ENCODE peak calls at places on chromosome 16, in six cellular contexts. E is CD8-positive, alpha-beta T cell; B is RWPE1; D is Calu3; Z is H1; J is RWPE2. F is an unnamed sample.

GRCh38 chr16:4338125-4338582 is 13.0 kb downstream of the PAM16 start:
- DNase-seq in B (no peak), E (no peak), Z (no peak), J (no peak), D (no peak), F (no peak)

GRCh38 chr16:76199681-76200210 is 77.5 kb upstream of the CNTNAP4 start:
- DNase-seq in E (no peak), D (no peak), J (no peak), Z (no peak), B (no peak), F (no peak)

GRCh38 chr16:48146131-48146530 is 9.7 kb downstream of the ABCC12 start:
- DNase-seq in Z (no peak), D (no peak), J (no peak), E (no peak), B (no peak), F (no peak)

GRCh38 chr16:55655709-55656694 is at the start of gene SLC6A2:
- DNase-seq in E (no peak), B (peak), Z (peak), D (no peak), J (no peak), F (peak)

GRCh38 chr16:62224810-62225209 is 188.6 kb upstream of the CDH8 start:
- DNase-seq in E (no peak), D (no peak), J (no peak), Z (no peak), B (no peak), F (no peak)

GRCh38 chr16:3461120-3461519 is 17.6 kb downstream of the NAA60 start:
- DNase-seq in Z (no peak), D (no peak), J (no peak), B (no peak), E (peak), F (no peak)

GRCh38 chr16:29699324-29700219 is 20.6 kb downstream of the QPRT start:
- DNase-seq in Z (no peak), D (no peak), B (no peak), J (no peak), E (no peak), F (no peak)

GRCh38 chr16:49078571-49078970 is 203.1 kb downstream of the CBLN1 start:
- DNase-seq in Z (no peak), J (no peak), B (no peak), D (no peak), E (no peak), F (no peak)

GRCh38 chr16:88404769-88405168 is 22.0 kb downstream of the ZNF469 start:
- DNase-seq in J (no peak), D (no peak), B (no peak), Z (no peak), E (no peak), F (no peak)

GRCh38 chr16:88407807-88408206 is 25.0 kb downstream of the ZNF469 start:
- DNase-seq in Z (no peak), D (no peak), E (no peak), B (no peak), J (no peak), F (no peak)

GRCh38 chr16:88407042-88407420 is 24.3 kb downstream of the ZNF469 start:
- DNase-seq in B (no peak), Z (no peak), J (no peak), E (no peak), D (no peak), F (no peak)

GRCh38 chr16:88405325-88406060 is 22.7 kb downstream of the ZNF469 start:
- DNase-seq in Z (no peak), E (no peak), J (no peak), D (no peak), B (no peak), F (no peak)

DNA sequence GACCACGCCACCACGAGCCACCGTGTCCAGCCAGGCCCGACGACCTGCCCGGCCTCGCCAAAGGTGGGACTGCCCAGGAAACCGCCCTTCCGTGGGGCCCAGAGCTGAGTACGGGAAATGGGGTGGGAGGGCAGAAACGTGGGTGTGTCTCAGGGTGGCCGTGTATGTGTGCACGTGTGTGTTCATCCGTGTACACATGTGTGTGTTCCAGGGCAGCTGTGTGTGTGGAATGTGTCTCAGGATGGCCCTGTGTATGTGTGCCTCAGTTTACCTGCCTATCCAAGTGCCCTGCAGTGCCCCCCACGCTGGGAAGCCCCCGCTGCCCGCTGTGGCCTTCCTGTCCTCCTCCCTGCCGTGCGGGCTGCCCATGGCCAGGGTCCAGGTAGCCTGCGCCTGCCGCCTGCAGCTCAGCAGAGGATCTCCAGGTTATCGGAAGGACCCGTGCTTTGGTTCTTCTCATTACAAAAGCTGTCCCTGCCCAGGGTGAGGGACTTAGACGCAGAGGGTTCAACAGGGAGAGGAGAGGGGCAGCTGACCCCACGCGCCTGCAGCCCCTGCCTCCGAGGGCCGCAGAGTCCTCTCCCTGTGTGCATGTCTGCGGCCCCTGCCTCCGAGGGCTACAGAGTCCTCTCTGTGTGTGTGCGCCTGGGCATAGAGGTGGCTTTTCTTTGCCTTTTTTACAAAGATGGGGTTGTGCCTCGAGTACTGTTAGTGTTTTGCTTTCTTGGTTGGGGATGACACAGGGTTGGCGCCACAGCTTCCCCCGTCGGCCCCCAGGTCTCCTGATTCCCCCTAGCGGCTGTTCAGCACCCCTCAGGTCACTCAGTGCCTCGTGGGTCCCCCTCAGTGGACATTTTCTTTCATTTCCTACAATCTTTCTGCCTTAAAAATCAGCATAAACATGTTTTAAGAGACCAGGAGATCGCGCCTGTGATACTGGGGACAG is 23.6 kb downstream of the ZNF469 start:
- DNase-seq in B (no peak), D (no peak), J (no peak), E (no peak), Z (no peak), F (no peak)
- TF ChIP-seq CTCF in B (no peak), D (no peak), J (peak), E (no peak), Z (peak), F (no peak)

GRCh38 chr16:82440336-82440735 is 186.4 kb upstream of the CDH13 start:
- DNase-seq in D (no peak), B (no peak), E (no peak), Z (no peak), J (no peak), F (no peak)

GRCh38 chr16:82439678-82440293 is 187.0 kb upstream of the CDH13 start:
- DNase-seq in E (no peak), J (no peak), D (peak), Z (no peak), B (peak), F (peak)
- TF ChIP-seq CTCF in E (no peak), J (peak), D (peak), Z (peak), B (peak), F (peak)

GRCh38 chr16:65572156-65572555 is 450.3 kb upstream of the CDH11 start:
- DNase-seq in E (no peak), D (no peak), B (peak), Z (no peak), J (no peak), F (no peak)

GRCh38 chr16:65579050-65579449 is 457.2 kb upstream of the CDH11 start:
- DNase-seq in B (no peak), J (no peak), E (no peak), D (no peak), Z (peak), F (no peak)

GRCh38 chr16:65576139-65576538 is 454.3 kb upstream of the CDH11 start:
- DNase-seq in E (no peak), Z (no peak), J (no peak), B (no peak), D (no peak), F (no peak)

GRCh38 chr16:65574311-65574966 is 452.6 kb upstream of the CDH11 start:
- DNase-seq in B (no peak), D (no peak), J (no peak), Z (no peak), E (no peak), F (no peak)

DNA sequence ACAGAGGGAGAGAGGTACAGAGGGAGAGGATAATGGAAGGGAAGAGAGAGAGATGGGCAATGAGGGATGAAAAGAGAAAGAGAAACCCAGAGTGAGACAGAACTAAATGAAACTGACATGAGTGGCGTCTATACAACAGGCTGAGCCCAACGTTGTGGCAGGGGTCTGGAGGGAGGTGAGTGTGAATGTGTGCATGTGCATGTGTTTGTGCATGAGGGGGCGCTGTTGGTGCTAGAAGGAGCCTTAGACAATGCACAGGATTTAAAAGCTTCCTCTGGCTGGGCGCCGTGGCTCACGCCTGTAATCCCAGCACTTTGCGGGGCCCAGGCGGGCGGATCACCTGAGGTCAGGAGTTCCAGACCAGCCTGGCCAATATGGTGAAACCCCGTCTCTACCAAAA is 454.8 kb upstream of the CDH11 start:
- DNase-seq in D (no peak), Z (peak), B (no peak), J (no peak), E (no peak), F (no peak)
- TF ChIP-seq CTCF in D (no peak), Z (peak), B (no peak), J (no peak), E (no peak), F (no peak)

DNA sequence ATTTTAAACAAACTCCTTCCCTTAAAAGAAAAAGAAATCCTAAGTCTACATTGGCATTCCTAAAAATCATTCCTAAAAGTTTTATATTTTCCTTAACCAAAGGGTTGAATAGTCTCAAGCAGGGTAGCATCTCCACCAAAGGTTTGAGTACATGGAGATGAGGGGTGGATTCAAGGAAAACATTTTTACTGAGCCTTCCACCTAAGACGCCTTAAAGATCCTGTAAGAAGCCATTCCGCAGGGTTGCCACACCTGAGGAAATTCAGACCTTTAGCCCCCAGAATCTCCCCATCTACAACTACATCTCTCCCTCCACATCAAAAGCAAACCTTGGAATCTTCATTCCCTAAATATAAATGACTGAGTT is 7.7 kb upstream of the AKTIP start:
- DNase-seq in J (no peak), Z (no peak), D (no peak), E (no peak), B (no peak), F (no peak)
- TF ChIP-seq CTCF in J (peak), Z (no peak), D (no peak), E (no peak), B (peak), F (peak)

DNA sequence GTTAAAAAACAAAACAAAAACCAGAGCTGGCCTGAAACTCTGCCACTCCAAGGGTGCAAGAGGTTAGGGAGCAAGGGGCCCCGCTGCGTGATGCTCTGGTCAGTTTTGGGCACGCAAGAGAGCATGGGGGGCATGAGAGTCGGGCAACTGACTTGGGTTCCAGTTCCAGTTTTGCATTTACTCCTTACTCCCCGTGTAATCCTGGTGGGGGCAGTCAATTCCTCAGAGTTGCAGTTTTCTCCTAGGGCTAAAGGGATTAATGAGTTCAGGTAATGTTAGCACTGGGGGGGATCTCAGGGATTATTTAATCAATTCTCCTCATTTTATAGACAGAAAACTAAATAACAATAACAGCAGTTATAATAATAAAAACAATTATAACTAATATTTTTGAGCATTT is 72.9 kb upstream of the PMFBP1 start:
- DNase-seq in J (no peak), E (no peak), D (no peak), Z (no peak), B (no peak), F (no peak)
- TF ChIP-seq CTCF in J (peak), E (no peak), D (no peak), Z (peak), B (no peak), F (no peak)

GRCh38 chr16:66591018-66591417 is 11.8 kb downstream of the CMTM2 start:
- DNase-seq in B (no peak), D (no peak), Z (no peak), J (no peak), E (no peak), F (no peak)
- TF ChIP-seq CTCF in B (no peak), D (no peak), Z (no peak), J (no peak), E (no peak), F (no peak)

DNA sequence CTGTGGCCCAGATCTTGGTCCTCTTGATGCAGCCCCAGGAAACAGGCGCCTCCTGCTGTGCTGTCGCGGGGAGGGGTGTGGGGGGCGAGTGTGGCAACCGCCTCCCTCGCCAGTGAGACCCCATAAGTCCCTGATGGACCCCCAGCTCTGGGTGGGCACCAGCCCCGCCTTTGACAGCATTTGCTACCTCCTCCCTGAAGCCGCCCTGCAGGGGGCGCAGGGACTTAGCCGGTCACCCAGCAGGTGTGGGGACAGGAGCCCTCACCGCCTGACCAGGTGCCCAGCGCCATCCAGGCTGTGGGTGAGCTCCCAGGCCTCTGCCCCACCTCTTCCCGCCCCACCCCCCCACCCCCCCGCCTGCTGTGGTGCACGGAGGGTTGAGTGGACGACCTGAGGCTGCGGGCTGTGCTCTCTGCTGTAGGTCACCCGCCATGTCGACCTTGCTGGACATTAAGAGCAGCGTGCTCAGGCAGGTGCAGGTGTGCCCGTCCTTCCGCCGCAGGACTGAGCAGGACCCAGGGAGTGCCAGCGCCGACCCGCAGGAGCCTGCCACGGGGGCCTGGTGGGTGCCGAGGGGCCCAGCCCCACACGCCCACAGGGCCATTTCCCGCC is 4.8 kb downstream of the BAIAP3 start:
- DNase-seq in Z (no peak), B (no peak), J (no peak), E (no peak), D (peak), F (peak)
- TF ChIP-seq CTCF in Z (peak), B (peak), J (peak), E (no peak), D (peak), F (peak)

GRCh38 chr16:89565506-89566372 is 5.3 kb downstream of the RPL13 start:
- DNase-seq in Z (no peak), D (peak), B (peak), J (peak), E (peak), F (peak)
- TF ChIP-seq CTCF in Z (peak), D (peak), B (peak), J (peak), E (peak), F (peak)